ENCODE peak calls at places on chromosomes 12 and 14, in ten cellular contexts. W is stomach, X is ovary, Y is esophagus squamous epithelium, M is Peyer's patch, Q is lower leg skin, O is A549, J is vagina, P is HCT116, R is right lobe of liver. B is an unnamed sample.

GRCh38 chr14:24954037-24954696 is 95.8 kb downstream of the STXBP6 start:
- DNase-seq in W (no peak), M (no peak), O (no peak), J (no peak), Y (no peak), X (no peak), R (no peak), P (no peak), Q (no peak), B (no peak)

GRCh38 chr14:38137005-38137404 is 70.7 kb upstream of the SSTR1 start:
- DNase-seq in X (no peak), P (no peak), J (no peak), M (no peak), R (no peak), W (no peak), Y (no peak), Q (no peak), O (no peak), B (no peak)

GRCh38 chr14:50821471-50822464 is 9.2 kb downstream of the NIN start:
- DNase-seq in Y (no peak), M (peak), J (no peak), X (no peak), Q (peak), R (peak), O (no peak), W (peak), P (no peak), B (no peak)

GRCh38 chr12:9754097-9754964 is 6.4 kb downstream of the CD69 start:
- DNase-seq in J (no peak), O (no peak), R (no peak), P (no peak), X (no peak), W (no peak), M (no peak), Q (no peak), Y (no peak), B (no peak)

GRCh38 chr14:67971627-67972625 is 152.3 kb downstream of the RAD51B start:
- DNase-seq in P (no peak), J (no peak), O (no peak), R (no peak), X (no peak), Q (no peak), M (no peak), W (no peak), Y (no peak), B (no peak)

GRCh38 chr12:103785243-103786031 is 55.6 kb downstream of the NT5DC3 start:
- DNase-seq in P (no peak), O (no peak), J (no peak), W (no peak), Y (no peak), M (no peak), R (no peak), Q (no peak), X (no peak), B (no peak)

GRCh38 chr14:61090432-61091216 is 109.6 kb downstream of the SLC38A6 start:
- DNase-seq in P (no peak), M (no peak), O (no peak), J (peak), X (no peak), Q (no peak), W (no peak), Y (no peak), R (no peak), B (no peak)

GRCh38 chr12:54549774-54550451 is 512 bp downstream of the PDE1B start:
- DNase-seq in M (peak), Q (no peak), W (no peak), O (no peak), Y (no peak), R (no peak), X (peak), P (no peak), J (no peak), B (no peak)

GRCh38 chr14:64544607-64545312 is 4.2 kb downstream of the HSPA2 start:
- DNase-seq in M (no peak), R (no peak), Q (no peak), J (no peak), X (no peak), P (no peak), W (no peak), O (no peak), Y (no peak), B (no peak)

GRCh38 chr12:46522141-46522540 is 149.6 kb upstream of the SLC38A2 start:
- DNase-seq in W (no peak), X (no peak), O (no peak), Q (no peak), J (no peak), M (no peak), R (no peak), P (no peak), Y (no peak), B (no peak)

GRCh38 chr12:59036973-59037807 is 116.9 kb upstream of the LRIG3 start:
- DNase-seq in W (no peak), P (no peak), J (no peak), O (no peak), Y (no peak), Q (no peak), R (no peak), X (no peak), M (no peak), B (no peak)

GRCh38 chr14:72619071-72619710 is 274.7 kb downstream of the DPF3 start:
- DNase-seq in Y (no peak), M (no peak), R (no peak), X (no peak), Q (no peak), W (no peak), J (peak), P (no peak), O (no peak), B (peak)

GRCh38 chr14:31300296-31300695 is 92.7 kb upstream of the HECTD1 start:
- DNase-seq in W (no peak), P (no peak), Y (no peak), X (no peak), M (no peak), Q (no peak), O (peak), R (no peak), J (no peak), B (peak)

GRCh38 chr14:100066984-100067383 is 1.8 kb downstream of the EVL start:
- DNase-seq in J (no peak), O (no peak), M (no peak), Y (no peak), W (no peak), P (no peak), R (no peak), Q (no peak), X (no peak), B (no peak)

GRCh38 chr12:107912421-107913004 is 138.0 kb downstream of the ASCL4 start:
- DNase-seq in P (peak), Y (no peak), Q (peak), M (peak), X (no peak), R (peak), W (peak), O (peak), J (no peak), B (peak)

GRCh38 chr14:33914676-33915516 is 36.0 kb downstream of the EGLN3 start:
- DNase-seq in W (peak), O (peak), J (no peak), P (peak), R (no peak), X (no peak), Q (no peak), M (no peak), Y (no peak), B (peak)

GRCh38 chr12:69464433-69464832 is 5.8 kb upstream of the FRS2 start:
- DNase-seq in P (no peak), Y (no peak), M (no peak), W (no peak), J (no peak), O (no peak), X (no peak), Q (no peak), R (no peak), B (no peak)

GRCh38 chr12:102478416-102479098 is 1.8 kb downstream of the IGF1 start:
- DNase-seq in R (no peak), W (peak), X (no peak), Y (no peak), M (peak), Q (no peak), J (no peak), O (no peak), P (no peak), B (no peak)

GRCh38 chr12:45231515-45232145 is 15.7 kb downstream of the ANO6 start:
- DNase-seq in O (no peak), P (no peak), Y (no peak), M (no peak), X (no peak), Q (no peak), J (no peak), W (no peak), R (no peak), B (no peak)

GRCh38 chr14:73612339-73613045 is at the start of gene ACOT6:
- DNase-seq in R (peak), W (peak), X (peak), J (no peak), P (peak), Q (peak), O (peak), M (peak), Y (no peak), B (peak)

GRCh38 chr14:66758031-66758613 is 250.2 kb downstream of the GPHN start:
- DNase-seq in P (no peak), Q (no peak), M (no peak), W (no peak), O (no peak), J (no peak), X (no peak), Y (no peak), R (no peak), B (no peak)

GRCh38 chr12:131950182-131950913 is 606 bp downstream of the EP400 start:
- DNase-seq in J (no peak), X (no peak), W (peak), M (peak), P (no peak), Q (no peak), Y (no peak), O (no peak), R (peak), B (no peak)

GRCh38 chr14:100824156-100824555 is 1.8 kb upstream of the MEG3 start:
- DNase-seq in M (peak), R (no peak), O (no peak), Y (no peak), X (peak), P (no peak), J (no peak), Q (no peak), W (no peak), B (no peak)

GRCh38 chr12:53174881-53175491 is 5.5 kb upstream of the ZNF740 start:
- DNase-seq in X (no peak), M (no peak), R (peak), Q (no peak), J (no peak), W (no peak), P (no peak), O (peak), Y (no peak), B (no peak)

DNA sequence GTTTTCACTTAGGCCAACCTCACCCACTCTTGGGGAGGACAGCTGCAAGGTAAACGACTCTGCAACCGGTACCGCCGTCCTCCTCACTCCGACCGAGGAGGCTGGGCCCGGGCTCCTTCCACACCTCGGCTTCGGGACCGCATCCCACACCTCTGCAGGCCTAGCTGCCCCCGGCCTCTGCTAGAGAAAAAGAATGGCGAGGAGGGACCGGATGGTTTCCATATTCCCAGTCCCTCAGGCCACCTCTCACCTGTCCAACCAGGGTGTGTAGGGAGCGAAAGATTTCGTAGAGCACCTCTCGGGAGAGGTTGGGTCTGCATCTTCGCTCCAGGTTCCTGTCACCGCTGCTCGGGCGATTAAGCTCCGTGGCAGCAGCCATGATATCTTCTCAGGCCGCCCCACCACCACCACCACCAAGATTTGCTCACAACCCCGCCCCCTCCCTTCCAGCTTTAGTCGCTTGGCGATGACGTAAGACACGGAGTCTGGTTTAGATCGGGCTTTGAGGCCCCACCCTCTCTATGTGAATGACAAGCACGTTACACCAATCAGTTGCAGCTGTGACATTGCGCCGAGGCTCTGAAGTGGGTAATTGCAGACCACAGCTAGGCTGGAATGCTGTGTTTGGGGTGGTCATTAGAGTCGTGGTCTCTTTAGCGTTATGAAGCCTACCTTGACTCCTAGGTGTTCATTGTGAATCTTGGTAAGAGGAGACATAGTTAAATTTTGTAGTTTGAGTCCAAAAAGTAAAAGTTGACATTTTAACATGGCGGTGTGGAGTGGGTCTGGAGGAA is at the start of gene MBIP:
- DNase-seq in R (peak), W (peak), Q (peak), M (peak), X (peak), Y (peak), P (peak), O (peak), J (peak), B (peak)
- TF ChIP-seq POLR2A in R (peak), W (no peak), Q (no peak), M (peak), X (no peak), Y (peak), P (peak), O (peak), J (no peak), B (peak)

GRCh38 chr12:57523706-57524614 is 1.3 kb downstream of the MBD6 start:
- DNase-seq in Y (no peak), W (no peak), R (no peak), P (no peak), X (no peak), M (no peak), J (no peak), O (no peak), Q (no peak), B (no peak)
- TF ChIP-seq POLR2A in Y (no peak), W (no peak), R (no peak), P (no peak), X (no peak), M (no peak), J (no peak), O (no peak), Q (no peak), B (no peak)

GRCh38 chr14:23009939-23010718 is at the start of gene C14orf93:
- DNase-seq in Q (peak), X (peak), O (peak), W (peak), J (no peak), P (no peak), M (peak), R (peak), Y (no peak), B (peak)
- TF ChIP-seq POLR2A in Q (no peak), X (no peak), O (peak), W (no peak), J (no peak), P (peak), M (no peak), R (peak), Y (peak), B (no peak)

GRCh38 chr12:79591988-79592387 is 98.8 kb downstream of the PAWR start:
- DNase-seq in M (no peak), O (no peak), X (no peak), R (no peak), J (no peak), P (no peak), Q (no peak), Y (no peak), W (no peak), B (no peak)
- TF ChIP-seq POLR2A in M (no peak), O (no peak), X (no peak), R (no peak), J (no peak), P (no peak), Q (no peak), Y (no peak), W (no peak), B (no peak)

GRCh38 chr12:29782285-29782820 is 1.4 kb downstream of the TMTC1 start:
- DNase-seq in P (no peak), W (no peak), X (no peak), Q (peak), J (no peak), R (no peak), M (no peak), O (no peak), Y (no peak), B (no peak)

GRCh38 chr12:29782821-29783772 is 645 bp downstream of the TMTC1 start:
- DNase-seq in M (no peak), J (no peak), W (peak), Y (no peak), P (no peak), O (no peak), R (peak), Q (peak), X (peak), B (peak)

GRCh38 chr12:29781176-29781575 is 2.6 kb downstream of the TMTC1 start:
- DNase-seq in R (no peak), P (no peak), J (no peak), Q (no peak), Y (no peak), O (no peak), W (no peak), M (no peak), X (no peak), B (no peak)

GRCh38 chr12:29781705-29782266 is 2.0 kb downstream of the TMTC1 start:
- DNase-seq in O (no peak), Q (no peak), M (no peak), R (no peak), P (no peak), J (no peak), W (no peak), Y (no peak), X (no peak), B (no peak)

GRCh38 chr12:29783773-29784666 is at the start of gene TMTC1:
- DNase-seq in O (peak), J (no peak), Y (no peak), M (peak), W (peak), X (peak), R (peak), Q (peak), P (no peak), B (peak)
- TF ChIP-seq POLR2A in O (no peak), J (no peak), Y (peak), M (no peak), W (no peak), X (peak), R (no peak), Q (no peak), P (no peak), B (peak)

DNA sequence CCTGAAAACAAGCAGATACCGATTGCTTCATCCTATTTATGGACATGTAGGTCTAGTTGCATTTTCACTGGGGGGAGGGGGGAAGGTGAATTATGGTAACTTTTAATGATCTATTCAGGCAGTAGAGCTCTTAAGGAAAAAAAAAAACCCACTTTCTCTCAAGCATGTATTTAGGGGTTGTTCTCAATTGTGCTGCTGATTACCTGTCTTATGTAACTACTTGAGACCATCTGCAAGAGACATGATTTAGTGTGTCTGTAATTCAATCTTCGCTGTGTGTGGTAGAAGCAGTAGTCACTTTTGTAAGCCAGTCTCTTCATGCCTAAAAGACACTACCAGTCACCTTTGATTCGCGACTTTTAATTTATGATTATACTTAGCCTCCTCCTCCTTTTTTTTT is 8.9 kb downstream of the CALM1 start:
- DNase-seq in O (no peak), Y (no peak), J (no peak), W (no peak), P (no peak), X (no peak), R (no peak), Q (no peak), M (no peak), B (no peak)
- TF ChIP-seq POLR2A in O (no peak), Y (no peak), J (no peak), W (no peak), P (no peak), X (no peak), R (no peak), Q (no peak), M (no peak), B (no peak)

GRCh38 chr12:14394317-14395058 is 29.0 kb downstream of the ATF7IP start:
- DNase-seq in R (no peak), O (peak), Y (no peak), X (no peak), Q (peak), J (no peak), W (peak), M (peak), P (peak), B (no peak)
- TF ChIP-seq POLR2A in R (peak), O (no peak), Y (peak), X (no peak), Q (no peak), J (no peak), W (no peak), M (no peak), P (no peak), B (no peak)

GRCh38 chr12:1917172-1918070 is 1.0 kb downstream of the CACNA2D4 start:
- DNase-seq in Q (no peak), J (peak), X (peak), M (no peak), Y (no peak), O (no peak), W (peak), P (no peak), R (no peak), B (no peak)
- TF ChIP-seq POLR2A in Q (no peak), J (no peak), X (no peak), M (no peak), Y (peak), O (no peak), W (no peak), P (no peak), R (peak), B (no peak)

DNA sequence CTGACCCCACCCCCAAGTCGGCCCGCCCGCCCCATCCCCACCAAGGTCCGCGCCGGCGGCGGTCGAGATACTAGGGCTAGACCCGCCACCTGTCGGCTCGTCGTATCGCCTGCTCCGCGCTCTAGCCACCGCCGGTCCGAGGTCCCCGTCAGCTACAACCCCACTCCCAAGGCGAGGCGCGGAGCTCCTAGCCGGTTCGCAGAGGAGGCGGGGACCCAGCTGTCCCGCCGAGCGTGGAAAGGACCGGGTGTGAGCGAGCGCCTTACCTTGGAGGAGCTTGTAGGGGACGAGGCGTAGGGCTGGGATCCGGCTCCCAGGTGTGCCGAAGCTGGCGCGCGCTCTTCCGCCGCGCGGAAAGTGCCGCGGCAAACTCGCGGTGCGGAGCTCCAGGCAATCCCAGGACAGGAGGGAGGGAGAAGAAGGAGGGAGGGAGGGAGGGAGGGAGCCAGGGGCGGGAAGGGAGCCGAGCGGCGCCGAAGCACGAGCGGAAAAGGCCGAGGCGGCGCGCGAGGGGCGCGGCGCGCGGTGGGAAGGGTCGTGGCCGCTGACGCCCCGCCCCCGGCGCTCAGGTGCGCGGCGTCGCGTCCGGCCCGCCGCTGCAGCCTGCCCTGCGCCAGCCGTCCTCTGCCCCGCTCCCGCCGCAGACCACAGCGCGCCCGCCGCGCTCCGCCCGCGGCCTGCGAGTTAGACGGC is at the start of gene PAWR:
- DNase-seq in X (peak), R (peak), M (peak), Y (no peak), W (peak), O (peak), Q (peak), J (no peak), P (peak), B (peak)
- TF ChIP-seq POLR2A in X (no peak), R (peak), M (peak), Y (peak), W (no peak), O (peak), Q (no peak), J (no peak), P (peak), B (peak)

B was measured in H54.